ENCODE peak calls at places on chromosomes 2 and 18, in six cellular contexts. One of them, this sample, is unnamed.

GRCh38 chr2:37091873-37092272 is 7.6 kb downstream of the GPATCH11 start:
- DNase-seq in colonic mucosa: no peak
- DNase-seq in H4: no peak
- DNase-seq in posterior cingulate gyrus: no peak
- DNase-seq in CD4-positive, alpha-beta memory T cell: no peak
- DNase-seq in fibroblast of pulmonary artery: no peak
- DNase-seq in this sample: no peak

GRCh38 chr2:235550378-235550760 is 56.5 kb downstream of the AGAP1 start:
- DNase-seq in H4: no peak
- DNase-seq in CD4-positive, alpha-beta memory T cell: no peak
- DNase-seq in fibroblast of pulmonary artery: no peak
- DNase-seq in posterior cingulate gyrus: no peak
- DNase-seq in colonic mucosa: no peak
- DNase-seq in this sample: no peak

GRCh38 chr18:22838639-22839487 is 94.3 kb upstream of the RBBP8 start:
- DNase-seq in H4: no peak
- DNase-seq in fibroblast of pulmonary artery: no peak
- DNase-seq in posterior cingulate gyrus: no peak
- DNase-seq in CD4-positive, alpha-beta memory T cell: no peak
- DNase-seq in colonic mucosa: no peak
- DNase-seq in this sample: no peak

GRCh38 chr2:193561054-193561453 is 1366.3 kb upstream of the TMEFF2 start:
- DNase-seq in H4: peak; percentile 54
- DNase-seq in CD4-positive, alpha-beta memory T cell: no peak
- DNase-seq in posterior cingulate gyrus: no peak
- DNase-seq in colonic mucosa: no peak
- DNase-seq in fibroblast of pulmonary artery: peak; percentile 14
- DNase-seq in this sample: no peak

GRCh38 chr18:2471523-2471922 is 99.8 kb downstream of the METTL4 start:
- DNase-seq in colonic mucosa: no peak
- DNase-seq in posterior cingulate gyrus: no peak
- DNase-seq in H4: peak; percentile 22
- DNase-seq in CD4-positive, alpha-beta memory T cell: no peak
- DNase-seq in fibroblast of pulmonary artery: no peak
- DNase-seq in this sample: no peak

GRCh38 chr2:129801575-129801974 is 177.9 kb upstream of the RAB6C start:
- DNase-seq in H4: no peak
- DNase-seq in posterior cingulate gyrus: no peak
- DNase-seq in fibroblast of pulmonary artery: no peak
- DNase-seq in CD4-positive, alpha-beta memory T cell: no peak
- DNase-seq in colonic mucosa: peak; percentile 3
- DNase-seq in this sample: no peak

GRCh38 chr2:63544017-63544627 is 44.2 kb downstream of the WDPCP start:
- DNase-seq in posterior cingulate gyrus: no peak
- DNase-seq in CD4-positive, alpha-beta memory T cell: no peak
- DNase-seq in H4: peak; percentile 13
- DNase-seq in colonic mucosa: no peak
- DNase-seq in fibroblast of pulmonary artery: peak; percentile 30
- DNase-seq in this sample: peak; percentile 13

GRCh38 chr18:8121942-8122480 is 487.2 kb upstream of the RAB12 start:
- DNase-seq in colonic mucosa: no peak
- DNase-seq in CD4-positive, alpha-beta memory T cell: no peak
- DNase-seq in posterior cingulate gyrus: no peak
- DNase-seq in fibroblast of pulmonary artery: peak; percentile 54
- DNase-seq in H4: no peak
- DNase-seq in this sample: no peak

GRCh38 chr2:240567872-240568677 is at the start of gene RNPEPL1:
- DNase-seq in posterior cingulate gyrus: no peak
- DNase-seq in H4: no peak
- DNase-seq in CD4-positive, alpha-beta memory T cell: peak; percentile 56
- DNase-seq in colonic mucosa: peak; percentile 57
- DNase-seq in fibroblast of pulmonary artery: no peak
- DNase-seq in this sample: peak; percentile 48

GRCh38 chr2:37250869-37251740 is 19.6 kb downstream of the NDUFAF7 start:
- DNase-seq in fibroblast of pulmonary artery: no peak
- DNase-seq in CD4-positive, alpha-beta memory T cell: no peak
- DNase-seq in colonic mucosa: no peak
- DNase-seq in posterior cingulate gyrus: no peak
- DNase-seq in H4: no peak
- DNase-seq in this sample: no peak

GRCh38 chr2:222074674-222075073 is 224.1 kb downstream of the PAX3 start:
- DNase-seq in H4: no peak
- DNase-seq in colonic mucosa: no peak
- DNase-seq in CD4-positive, alpha-beta memory T cell: no peak
- DNase-seq in fibroblast of pulmonary artery: no peak
- DNase-seq in posterior cingulate gyrus: no peak
- DNase-seq in this sample: no peak

GRCh38 chr18:31646332-31646822 is 38.0 kb downstream of the B4GALT6 start:
- DNase-seq in colonic mucosa: no peak
- DNase-seq in posterior cingulate gyrus: no peak
- DNase-seq in fibroblast of pulmonary artery: no peak
- DNase-seq in CD4-positive, alpha-beta memory T cell: no peak
- DNase-seq in H4: no peak
- DNase-seq in this sample: no peak

GRCh38 chr18:74457743-74458465 is 796 bp upstream of the DIPK1C start:
- DNase-seq in colonic mucosa: no peak
- DNase-seq in posterior cingulate gyrus: peak; percentile 67
- DNase-seq in H4: no peak
- DNase-seq in fibroblast of pulmonary artery: no peak
- DNase-seq in CD4-positive, alpha-beta memory T cell: no peak
- DNase-seq in this sample: no peak

GRCh38 chr2:59761966-59762365 is 791.5 kb downstream of the BCL11A start:
- DNase-seq in H4: no peak
- DNase-seq in colonic mucosa: no peak
- DNase-seq in CD4-positive, alpha-beta memory T cell: no peak
- DNase-seq in fibroblast of pulmonary artery: no peak
- DNase-seq in posterior cingulate gyrus: no peak
- DNase-seq in this sample: no peak